ENCODE peak calls at places on chromosomes 11 and 22, in six cellular contexts. O is central memory CD8-positive, alpha-beta T cell; Z is naive thymus-derived CD8-positive, alpha-beta T cell; F is dorsolateral prefrontal cortex; Q is WTC11; L is H9. V is an unnamed sample.

GRCh38 chr22:21593406-21594232 is 26.1 kb downstream of the UBE2L3 start:
- DNase-seq in L (peak), Q (peak), Z (no peak), O (no peak), F (peak), V (no peak)

GRCh38 chr22:30277547-30278344 is 11.1 kb upstream of the OSM start:
- DNase-seq in O (no peak), Z (no peak), L (no peak), F (no peak), Q (no peak), V (peak)

GRCh38 chr11:34601085-34601444 is 19.8 kb upstream of the EHF start:
- DNase-seq in F (no peak), O (no peak), L (no peak), Z (no peak), Q (no peak), V (no peak)

GRCh38 chr22:23574877-23575276 is 5.2 kb downstream of the IGLL1 start:
- DNase-seq in L (no peak), F (no peak), Z (no peak), Q (no peak), O (no peak), V (no peak)

GRCh38 chr22:41468381-41469217 is at the start of the genes ACO2 and PHF5A:
- DNase-seq in Q (peak), L (peak), F (peak), O (peak), Z (peak), V (peak)

GRCh38 chr22:41401781-41402648 is 20.3 kb downstream of the TEF start:
- DNase-seq in Z (no peak), L (no peak), Q (no peak), O (no peak), F (peak), V (peak)

GRCh38 chr22:20438066-20438677 is 547 bp upstream of the SCARF2 start:
- DNase-seq in O (no peak), F (no peak), L (peak), Z (no peak), Q (peak), V (no peak)

GRCh38 chr22:35642305-35642741 is 5.9 kb upstream of the APOL6 start:
- DNase-seq in Z (no peak), F (no peak), Q (no peak), O (no peak), L (no peak), V (no peak)

GRCh38 chr22:48653306-48653705 is 1174.4 kb downstream of the BRD1 start:
- DNase-seq in F (no peak), O (no peak), L (no peak), Q (no peak), Z (no peak), V (no peak)

GRCh38 chr11:113345978-113346377 is 31.6 kb downstream of the TTC12 start:
- DNase-seq in Q (no peak), Z (no peak), O (no peak), L (no peak), F (no peak), V (no peak)

GRCh38 chr11:124865181-124865901 is at the start of gene ROBO3:
- DNase-seq in F (no peak), Q (no peak), Z (no peak), O (no peak), L (no peak), V (no peak)

GRCh38 chr11:7571640-7572000 is 57.8 kb downstream of the PPFIBP2 start:
- DNase-seq in Q (peak), F (peak), O (no peak), L (peak), Z (no peak), V (no peak)

GRCh38 chr11:60788401-60789110 is 3.4 kb downstream of the MS4A10 start:
- DNase-seq in L (no peak), F (peak), Z (no peak), O (no peak), Q (no peak), V (peak)

GRCh38 chr11:133529807-133530500 is 2.3 kb downstream of the OPCML start:
- DNase-seq in Z (no peak), O (no peak), L (no peak), F (no peak), Q (no peak), V (no peak)

GRCh38 chr11:107576497-107577086 is 11.1 kb upstream of the ALKBH8 start:
- DNase-seq in Z (peak), L (no peak), F (peak), Q (peak), O (no peak), V (no peak)

GRCh38 chr11:47264119-47264915 is 5.6 kb upstream of the MADD start:
- DNase-seq in O (no peak), Z (no peak), F (no peak), Q (no peak), L (no peak), V (no peak)

GRCh38 chr11:45723421-45723820 is 58.0 kb upstream of the CHST1 start:
- DNase-seq in L (no peak), Q (no peak), F (no peak), O (no peak), Z (no peak), V (no peak)

GRCh38 chr11:6568191-6568918 is 35.1 kb downstream of the RRP8 start:
- DNase-seq in L (peak), Z (no peak), F (peak), O (no peak), Q (peak), V (no peak)

GRCh38 chr11:77136074-77136473 is 8.0 kb downstream of the MYO7A start:
- DNase-seq in Z (no peak), Q (no peak), F (no peak), L (no peak), O (no peak), V (no peak)

GRCh38 chr22:41862160-41862529 is 29.2 kb downstream of the SREBF2 start:
- DNase-seq in O (no peak), Q (no peak), F (no peak), L (no peak), Z (no peak), V (no peak)

GRCh38 chr11:35087648-35088047 is 51.3 kb upstream of the CD44 start:
- DNase-seq in F (no peak), L (no peak), Z (no peak), O (no peak), Q (no peak), V (no peak)

V was measured in C1 segment of cervical spinal cord.